ENCODE peak calls at places on chromosomes 12 and 14, in four cellular contexts. One of them, this sample, is unnamed.

GRCh38 chr14:81529391-81529790 is 4.3 kb downstream of the SEL1L start:
- DNase-seq in endothelial cell: no peak
- DNase-seq in amniotic stem cell: no peak
- DNase-seq in stimulated activated CD4-positive, alpha-beta T cell treated with anti-CD3 and anti-CD28 coated beads, Interleukin-1b, Interleukin-23, amount 100 ng/mL, for 1 hour: no peak
- DNase-seq in this sample: no peak

GRCh38 chr14:36973806-36974442 is 198.5 kb downstream of the SLC25A21 start:
- DNase-seq in endothelial cell: no peak
- DNase-seq in amniotic stem cell: no peak
- DNase-seq in stimulated activated CD4-positive, alpha-beta T cell treated with anti-CD3 and anti-CD28 coated beads, Interleukin-1b, Interleukin-23, amount 100 ng/mL, for 1 hour: no peak
- DNase-seq in this sample: no peak

GRCh38 chr12:3832738-3833137 is 40.5 kb downstream of the PARP11 start:
- DNase-seq in endothelial cell: no peak
- DNase-seq in amniotic stem cell: no peak
- DNase-seq in stimulated activated CD4-positive, alpha-beta T cell treated with anti-CD3 and anti-CD28 coated beads, Interleukin-1b, Interleukin-23, amount 100 ng/mL, for 1 hour: no peak
- DNase-seq in this sample: no peak

GRCh38 chr12:117039891-117040309 is 59.3 kb downstream of the TESC start:
- DNase-seq in endothelial cell: no peak
- DNase-seq in amniotic stem cell: no peak
- DNase-seq in stimulated activated CD4-positive, alpha-beta T cell treated with anti-CD3 and anti-CD28 coated beads, Interleukin-1b, Interleukin-23, amount 100 ng/mL, for 1 hour: no peak
- DNase-seq in this sample: no peak

GRCh38 chr12:67853204-67853603 is 136.0 kb upstream of the IFNG-AS1 start:
- DNase-seq in endothelial cell: no peak
- DNase-seq in amniotic stem cell: no peak
- DNase-seq in stimulated activated CD4-positive, alpha-beta T cell treated with anti-CD3 and anti-CD28 coated beads, Interleukin-1b, Interleukin-23, amount 100 ng/mL, for 1 hour: no peak
- DNase-seq in this sample: no peak

GRCh38 chr14:58816416-58817115 is 178.8 kb downstream of the DACT1 start:
- DNase-seq in endothelial cell: no peak
- DNase-seq in amniotic stem cell: no peak
- DNase-seq in stimulated activated CD4-positive, alpha-beta T cell treated with anti-CD3 and anti-CD28 coated beads, Interleukin-1b, Interleukin-23, amount 100 ng/mL, for 1 hour: no peak
- DNase-seq in this sample: no peak

GRCh38 chr12:125890366-125890905 is 825.2 kb downstream of the AACS start:
- DNase-seq in endothelial cell: no peak
- DNase-seq in amniotic stem cell: no peak
- DNase-seq in stimulated activated CD4-positive, alpha-beta T cell treated with anti-CD3 and anti-CD28 coated beads, Interleukin-1b, Interleukin-23, amount 100 ng/mL, for 1 hour: no peak
- DNase-seq in this sample: no peak

GRCh38 chr14:76396714-76397187 is 20.8 kb downstream of the ESRRB start:
- DNase-seq in endothelial cell: no peak
- DNase-seq in amniotic stem cell: no peak
- DNase-seq in stimulated activated CD4-positive, alpha-beta T cell treated with anti-CD3 and anti-CD28 coated beads, Interleukin-1b, Interleukin-23, amount 100 ng/mL, for 1 hour: no peak
- DNase-seq in this sample: no peak

GRCh38 chr14:71730471-71730870 is 201.8 kb upstream of the RGS6 start:
- DNase-seq in endothelial cell: no peak
- DNase-seq in amniotic stem cell: no peak
- DNase-seq in stimulated activated CD4-positive, alpha-beta T cell treated with anti-CD3 and anti-CD28 coated beads, Interleukin-1b, Interleukin-23, amount 100 ng/mL, for 1 hour: no peak
- DNase-seq in this sample: no peak

GRCh38 chr12:29431516-29431915 is 50.5 kb upstream of the ERGIC2 start:
- DNase-seq in endothelial cell: no peak
- DNase-seq in amniotic stem cell: no peak
- DNase-seq in stimulated activated CD4-positive, alpha-beta T cell treated with anti-CD3 and anti-CD28 coated beads, Interleukin-1b, Interleukin-23, amount 100 ng/mL, for 1 hour: no peak
- DNase-seq in this sample: no peak

GRCh38 chr12:113905829-113906228 is 60.3 kb downstream of the RBM19 start:
- DNase-seq in endothelial cell: no peak
- DNase-seq in amniotic stem cell: no peak
- DNase-seq in stimulated activated CD4-positive, alpha-beta T cell treated with anti-CD3 and anti-CD28 coated beads, Interleukin-1b, Interleukin-23, amount 100 ng/mL, for 1 hour: no peak
- DNase-seq in this sample: no peak

GRCh38 chr12:117494833-117495714 is 133.6 kb upstream of the NOS1 start:
- DNase-seq in endothelial cell: no peak
- DNase-seq in amniotic stem cell: no peak
- DNase-seq in stimulated activated CD4-positive, alpha-beta T cell treated with anti-CD3 and anti-CD28 coated beads, Interleukin-1b, Interleukin-23, amount 100 ng/mL, for 1 hour: no peak
- DNase-seq in this sample: no peak

GRCh38 chr12:62522984-62523383 is 56.4 kb downstream of the MON2 start:
- DNase-seq in endothelial cell: no peak
- DNase-seq in amniotic stem cell: peak
- DNase-seq in stimulated activated CD4-positive, alpha-beta T cell treated with anti-CD3 and anti-CD28 coated beads, Interleukin-1b, Interleukin-23, amount 100 ng/mL, for 1 hour: no peak
- DNase-seq in this sample: no peak

This sample was measured in HFF-Myc.